ENCODE peak calls at places on chromosomes 1 and 21, in nine cellular contexts. N, P, J, T, B, Y, D, H and R are unnamed samples.

GRCh38 chr21:26072891-26073615 is 97.5 kb downstream of the APP start:
- DNase-seq in N (no peak), P (no peak), J (no peak), T (no peak), B (no peak), Y (no peak), D (peak), H (peak), R (no peak)

GRCh38 chr1:204520834-204521709 is 4.9 kb downstream of the MDM4 start:
- DNase-seq in N (no peak), P (peak), J (no peak), T (no peak), B (peak), Y (peak), D (peak), H (peak), R (no peak)

GRCh38 chr1:240385985-240386978 is 225.7 kb downstream of the GREM2 start:
- DNase-seq in N (peak), P (no peak), J (no peak), T (no peak), B (peak), Y (no peak), D (peak), H (peak), R (peak)

GRCh38 chr1:89088597-89088996 is 23.6 kb upstream of the GBP1 start:
- DNase-seq in N (no peak), P (no peak), J (no peak), T (no peak), B (no peak), Y (no peak), D (no peak), H (no peak), R (no peak)

GRCh38 chr1:45526135-45526644 is 4.5 kb upstream of the PRDX1 start:
- DNase-seq in N (no peak), P (no peak), J (no peak), T (no peak), B (no peak), Y (no peak), D (no peak), H (no peak), R (no peak)

GRCh38 chr1:213759359-213760181 is 228.2 kb upstream of the PROX1 start:
- DNase-seq in N (no peak), P (no peak), J (no peak), T (no peak), B (no peak), Y (no peak), D (no peak), H (no peak), R (no peak)

GRCh38 chr1:223811634-223812101 is 34.1 kb downstream of the TP53BP2 start:
- DNase-seq in N (no peak), P (no peak), J (no peak), T (no peak), B (no peak), Y (no peak), D (peak), H (peak), R (no peak)

GRCh38 chr1:211261229-211261628 is 2.1 kb downstream of the RCOR3 start:
- DNase-seq in N (no peak), P (no peak), J (no peak), T (no peak), B (no peak), Y (no peak), D (no peak), H (no peak), R (no peak)

GRCh38 chr1:71755441-71755840 is 526.9 kb downstream of the NEGR1 start:
- DNase-seq in N (no peak), P (no peak), J (no peak), T (no peak), B (no peak), Y (no peak), D (no peak), H (no peak), R (no peak)

GRCh38 chr21:42061195-42061865 is 9.8 kb upstream of the UMODL1 start:
- DNase-seq in N (no peak), P (peak), J (no peak), T (no peak), B (no peak), Y (peak), D (no peak), H (no peak), R (no peak)

GRCh38 chr1:10599194-10599861 is 124.6 kb downstream of the PEX14 start:
- DNase-seq in N (no peak), P (no peak), J (no peak), T (no peak), B (peak), Y (no peak), D (peak), H (peak), R (no peak)

DNA sequence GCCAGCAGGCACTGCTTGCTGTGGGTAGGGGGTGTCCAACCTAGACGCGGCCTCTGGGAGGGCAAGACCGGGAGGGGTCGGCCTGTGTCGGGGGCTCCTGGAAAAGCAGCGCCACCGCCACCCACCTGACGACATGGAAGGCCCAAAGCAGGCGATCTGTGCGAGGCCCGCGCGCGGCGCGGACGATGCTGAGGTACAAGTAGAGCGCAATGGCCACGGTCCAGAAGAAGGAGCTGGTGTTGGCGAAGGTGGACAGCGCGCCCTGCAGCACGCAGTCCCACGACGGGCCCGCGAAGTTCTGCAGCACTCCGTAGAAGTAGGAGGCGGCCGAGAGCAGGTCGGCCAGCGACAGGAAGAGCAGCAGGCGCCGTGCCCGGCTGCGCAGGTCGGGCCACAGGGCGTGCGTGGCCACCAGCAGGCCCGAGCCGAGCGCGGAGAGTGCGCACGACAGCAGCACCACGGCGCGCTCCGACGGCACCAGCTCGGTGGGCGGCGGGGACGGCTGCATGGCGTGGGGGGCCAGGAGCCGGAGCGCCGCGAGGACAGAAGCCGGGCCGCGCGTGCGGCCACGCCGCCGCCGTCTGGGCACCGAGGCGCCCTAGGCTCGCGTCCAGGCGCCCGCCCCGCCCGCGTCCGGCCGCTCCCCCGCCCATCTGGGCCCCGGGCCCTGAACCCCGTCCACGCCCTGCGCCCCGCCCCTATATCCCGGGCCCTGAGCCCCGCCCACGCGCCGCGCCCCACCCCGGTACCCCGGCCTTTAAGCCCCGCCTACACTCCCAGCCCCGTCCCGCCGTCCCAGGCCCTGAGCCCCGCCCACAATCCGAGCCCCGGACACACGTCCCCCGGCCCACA is at the start of gene GPR157:
- DNase-seq in N (peak), P (peak), J (peak), T (peak), B (no peak), Y (peak), D (peak), H (peak), R (no peak)
- TF ChIP-seq CTCF in N (no peak), P (no peak), J (no peak), T (no peak), B (peak), Y (no peak), D (peak), H (no peak), R (no peak)

DNA sequence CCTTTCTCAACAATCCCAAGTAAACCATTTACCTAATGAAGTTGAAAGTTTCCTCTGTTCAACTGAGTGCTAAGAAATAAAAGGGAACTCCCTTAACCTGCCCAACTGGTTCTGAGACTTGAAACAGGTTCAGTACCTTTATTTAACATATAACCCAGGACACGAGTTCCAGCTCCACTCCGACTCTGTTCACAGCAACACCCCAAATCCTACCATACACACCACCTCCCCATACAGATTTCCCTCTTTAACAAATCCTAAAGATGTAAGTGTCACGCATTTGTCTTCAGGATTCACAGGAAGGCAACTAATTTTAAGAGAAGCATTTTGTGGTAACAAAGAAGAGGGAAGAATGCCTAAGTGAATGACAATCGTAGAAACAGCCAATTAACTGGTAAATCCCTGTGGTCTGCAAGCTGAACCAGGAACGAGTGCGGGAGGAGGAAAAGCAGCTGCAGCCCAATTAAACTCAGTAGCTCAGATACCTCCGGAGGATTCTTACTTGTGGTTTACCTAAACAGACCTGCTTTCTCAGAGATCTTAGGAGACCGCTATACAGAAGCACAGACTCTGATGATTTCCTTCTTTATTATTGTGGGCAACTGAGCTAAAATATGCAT is 134.5 kb upstream of the MAGI3 start:
- DNase-seq in N (no peak), P (no peak), J (no peak), T (no peak), B (no peak), Y (no peak), D (peak), H (no peak), R (no peak)
- TF ChIP-seq CTCF in N (no peak), P (no peak), J (no peak), T (no peak), B (no peak), Y (no peak), D (no peak), H (no peak), R (no peak)

GRCh38 chr21:38511662-38512243 is 13.5 kb upstream of the ERG start:
- DNase-seq in N (no peak), P (no peak), J (no peak), T (no peak), B (no peak), Y (no peak), D (no peak), H (no peak), R (no peak)
- TF ChIP-seq CTCF in N (no peak), P (no peak), J (no peak), T (no peak), B (no peak), Y (no peak), D (no peak), H (no peak), R (no peak)

GRCh38 chr1:236078988-236079387 is 14.1 kb upstream of the NID1 start:
- DNase-seq in N (no peak), P (no peak), J (no peak), T (no peak), B (no peak), Y (no peak), D (no peak), H (no peak), R (no peak)
- TF ChIP-seq CTCF in N (no peak), P (no peak), J (no peak), T (no peak), B (no peak), Y (no peak), D (no peak), H (no peak), R (no peak)

GRCh38 chr21:35603471-35603870 is 456.9 kb downstream of the SETD4 start:
- DNase-seq in N (no peak), P (no peak), J (no peak), T (no peak), B (no peak), Y (no peak), D (no peak), H (no peak), R (no peak)
- TF ChIP-seq CTCF in N (no peak), P (no peak), J (no peak), T (no peak), B (no peak), Y (no peak), D (no peak), H (no peak), R (no peak)

GRCh38 chr21:37531402-37532042 is 164.9 kb downstream of the DYRK1A start:
- DNase-seq in N (no peak), P (no peak), J (no peak), T (no peak), B (no peak), Y (no peak), D (no peak), H (no peak), R (no peak)

GRCh38 chr21:37532868-37533780 is 166.6 kb downstream of the DYRK1A start:
- DNase-seq in N (no peak), P (peak), J (no peak), T (no peak), B (peak), Y (no peak), D (no peak), H (peak), R (no peak)

GRCh38 chr21:37528150-37528937 is 161.8 kb downstream of the DYRK1A start:
- DNase-seq in N (no peak), P (no peak), J (no peak), T (no peak), B (no peak), Y (no peak), D (no peak), H (no peak), R (no peak)

GRCh38 chr21:37529649-37530048 is 163.1 kb downstream of the DYRK1A start:
- DNase-seq in N (no peak), P (no peak), J (no peak), T (no peak), B (no peak), Y (no peak), D (no peak), H (no peak), R (no peak)

DNA sequence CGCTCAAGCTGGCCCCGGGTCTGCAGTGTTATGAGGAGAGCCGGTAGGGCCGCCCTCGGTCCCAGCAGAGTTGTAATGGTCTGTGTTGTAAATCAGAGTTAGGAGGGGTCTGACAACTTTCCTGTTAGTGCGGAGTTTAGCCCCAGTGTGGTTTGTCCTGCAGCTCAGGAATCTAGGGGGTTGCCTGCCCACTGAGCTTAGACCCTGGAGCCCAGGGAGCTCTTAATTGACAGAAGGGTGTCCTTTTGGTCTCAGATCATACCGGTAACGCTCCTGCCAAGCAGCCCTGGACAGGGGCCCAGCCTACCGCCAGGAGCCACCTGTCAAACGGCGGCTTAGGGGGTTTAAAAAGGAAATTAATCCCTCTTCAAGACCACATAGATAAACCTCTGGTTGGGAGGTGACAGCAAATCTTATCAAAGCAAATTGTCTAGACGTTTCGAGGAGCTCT is 164.4 kb downstream of the DYRK1A start:
- DNase-seq in N (no peak), P (no peak), J (no peak), T (no peak), B (no peak), Y (no peak), D (no peak), H (no peak), R (no peak)
- TF ChIP-seq CTCF in N (no peak), P (no peak), J (no peak), T (no peak), B (no peak), Y (no peak), D (no peak), H (no peak), R (no peak)

DNA sequence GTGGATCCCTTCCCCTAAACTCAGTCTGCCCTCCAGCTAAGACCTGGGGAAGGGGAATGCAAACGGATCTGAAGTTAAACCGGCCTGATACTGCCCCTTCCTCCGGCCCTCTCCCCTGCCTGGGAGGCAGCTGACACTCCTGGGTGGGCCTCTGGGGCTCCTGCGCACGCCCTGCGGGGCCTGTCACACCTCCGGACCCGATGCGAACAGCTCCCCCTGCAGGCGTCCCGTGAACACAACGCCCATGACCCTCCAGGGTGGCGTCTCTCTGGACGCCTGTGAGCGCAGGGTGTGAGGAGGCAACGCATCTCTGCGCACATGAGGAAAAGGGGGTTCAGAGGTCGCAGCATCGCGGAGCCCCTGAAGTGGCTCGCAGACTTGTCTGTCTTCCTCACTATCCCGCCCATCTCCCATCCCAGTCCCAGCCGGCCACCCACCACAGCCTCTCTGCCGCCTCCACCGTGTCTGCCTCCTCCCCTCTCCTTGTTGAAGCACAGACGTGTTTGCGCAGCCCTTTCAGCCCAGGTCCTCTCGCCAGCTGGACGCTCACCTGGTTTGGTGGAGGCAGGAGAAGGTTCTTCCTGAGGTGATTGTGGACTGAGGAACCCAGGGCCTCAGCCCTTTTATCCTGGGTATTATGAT is 421 bp upstream of the LCE3A start:
- DNase-seq in N (no peak), P (peak), J (peak), T (no peak), B (no peak), Y (no peak), D (no peak), H (no peak), R (no peak)
- TF ChIP-seq CTCF in N (no peak), P (no peak), J (peak), T (no peak), B (peak), Y (no peak), D (peak), H (no peak), R (no peak)

GRCh38 chr1:237124856-237125462 is 83.0 kb downstream of the RYR2 start:
- DNase-seq in N (no peak), P (peak), J (no peak), T (no peak), B (no peak), Y (no peak), D (no peak), H (peak), R (no peak)
- TF ChIP-seq CTCF in N (peak), P (no peak), J (peak), T (peak), B (peak), Y (peak), D (no peak), H (no peak), R (no peak)